ENCODE peak calls at places on chromosomes 6 and 20, in seven cellular contexts. A, W, Z, J, T, X and S are unnamed samples. For H4K20me1, the result is how much of the 10 kb centered on the place peaks cover.

GRCh38 chr6:27031302-27031701 is 216.2 kb upstream of the PRSS16 start:
- DNase-seq in J (no peak), X (no peak), T (no peak), A (no peak), Z (no peak), W (no peak), S (no peak)

GRCh38 chr20:23636182-23636907 is 1.4 kb downstream of the CST3 start:
- DNase-seq in J (no peak), Z (no peak), X (no peak), W (peak), A (no peak), T (no peak), S (no peak)

GRCh38 chr6:15331143-15331542 is 85.3 kb downstream of the JARID2 start:
- DNase-seq in A (no peak), T (no peak), X (no peak), W (peak), Z (no peak), J (no peak), S (no peak)

GRCh38 chr6:158040804-158041347 is 59.2 kb downstream of the SYNJ2 start:
- DNase-seq in J (no peak), T (peak), W (peak), Z (no peak), A (peak), X (no peak), S (no peak)

GRCh38 chr20:44780226-44780625 is 30.1 kb downstream of the RIMS4 start:
- DNase-seq in J (no peak), W (peak), T (peak), A (peak), Z (peak), X (peak), S (peak)

GRCh38 chr6:15793288-15793687 is 130.5 kb upstream of the DTNBP1 start:
- DNase-seq in Z (no peak), W (peak), A (peak), J (no peak), T (peak), X (peak), S (no peak)

GRCh38 chr6:79570129-79570801 is 33.0 kb upstream of the LCA5 start:
- DNase-seq in Z (no peak), X (no peak), W (peak), A (peak), J (peak), T (no peak), S (peak)

GRCh38 chr6:150528648-150529285 is 70.9 kb upstream of the PLEKHG1 start:
- DNase-seq in W (peak), T (peak), A (peak), X (no peak), Z (peak), J (peak), S (peak)

GRCh38 chr6:42365021-42365420 is 86.7 kb downstream of the TRERF1 start:
- DNase-seq in A (no peak), X (no peak), W (peak), Z (no peak), T (no peak), J (no peak), S (no peak)

GRCh38 chr6:42366999-42367352 is 84.8 kb downstream of the TRERF1 start:
- DNase-seq in W (no peak), J (no peak), A (no peak), X (no peak), Z (no peak), T (no peak), S (no peak)

GRCh38 chr6:42366011-42366705 is 85.6 kb downstream of the TRERF1 start:
- DNase-seq in Z (no peak), X (no peak), W (no peak), T (no peak), A (no peak), J (no peak), S (no peak)

GRCh38 chr6:42361036-42361435 is 90.7 kb downstream of the TRERF1 start:
- DNase-seq in W (no peak), Z (no peak), X (no peak), J (no peak), T (no peak), A (no peak), S (no peak)

GRCh38 chr6:42363906-42364859 is 87.5 kb downstream of the TRERF1 start:
- DNase-seq in X (no peak), J (no peak), A (no peak), W (no peak), T (no peak), Z (no peak), S (no peak)
- H4K20me1 ChIP-seq in X (under half), J (under half), A (under half), W (under half), T (under half), Z (under half), S (under half)

GRCh38 chr6:111949546-111949945 is 76.3 kb upstream of the FYN start:
- DNase-seq in X (no peak), J (no peak), Z (no peak), T (no peak), W (no peak), A (no peak), S (no peak)
- H3K9ac ChIP-seq in X (no peak), J (no peak), Z (no peak), T (no peak), W (no peak), A (no peak), S (no peak)

DNA sequence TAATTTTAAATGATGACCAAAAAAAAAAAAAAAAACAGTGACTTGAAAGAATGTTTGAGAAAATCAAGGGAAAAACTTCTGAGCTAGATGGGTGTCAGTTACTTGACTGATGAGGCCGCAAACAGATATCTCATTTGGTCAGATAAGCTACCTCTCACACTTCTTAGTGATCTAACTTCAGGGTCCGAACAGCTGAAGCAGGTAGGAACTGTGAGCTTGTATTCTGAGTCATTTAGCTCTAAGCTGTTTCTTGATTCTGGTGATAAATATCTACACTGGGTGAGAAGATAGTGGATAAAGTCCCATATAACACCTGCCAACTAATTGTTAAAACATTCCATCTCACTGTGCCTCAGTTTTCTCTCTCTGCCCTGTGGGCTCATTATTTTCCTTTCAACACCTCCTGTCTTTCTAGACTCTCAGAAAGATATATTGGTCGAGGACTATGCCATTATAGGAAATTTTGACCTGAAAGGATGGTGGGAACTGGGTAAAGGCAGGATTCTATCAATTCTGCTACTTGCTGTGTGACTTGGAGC is 7.7 kb downstream of the KIF3B start:
- DNase-seq in A (no peak), J (no peak), X (no peak), W (no peak), T (no peak), Z (peak), S (no peak)
- H3K4me2 ChIP-seq in A (no peak), J (no peak), X (no peak), W (no peak), T (no peak), Z (peak), S (no peak)

DNA sequence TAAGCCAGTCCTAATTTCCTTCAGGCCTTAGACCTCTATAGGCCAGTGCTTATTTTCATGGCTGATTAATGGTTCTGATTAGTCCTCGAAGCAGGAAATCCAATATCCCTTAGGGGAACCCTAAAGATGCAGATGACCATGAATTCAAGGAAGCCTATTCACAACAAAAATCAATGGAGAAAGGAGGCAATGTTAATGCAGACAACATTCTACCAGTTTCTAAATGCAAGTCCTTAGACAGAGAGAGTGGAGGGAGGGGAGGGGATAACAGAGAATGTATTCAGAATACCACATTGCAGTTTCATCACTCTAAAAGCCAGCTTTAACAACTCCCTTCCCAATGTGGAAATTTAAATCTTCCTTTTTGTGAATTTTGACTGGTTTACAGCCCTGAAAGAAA is 87.1 kb upstream of the POU3F2 start:
- DNase-seq in J (no peak), T (no peak), A (no peak), Z (no peak), W (no peak), X (no peak), S (no peak)
- H4K20me1 ChIP-seq in J (under half), T (under half), A (under half), Z (under half), W (under half), X (under half), S (under half)

DNA sequence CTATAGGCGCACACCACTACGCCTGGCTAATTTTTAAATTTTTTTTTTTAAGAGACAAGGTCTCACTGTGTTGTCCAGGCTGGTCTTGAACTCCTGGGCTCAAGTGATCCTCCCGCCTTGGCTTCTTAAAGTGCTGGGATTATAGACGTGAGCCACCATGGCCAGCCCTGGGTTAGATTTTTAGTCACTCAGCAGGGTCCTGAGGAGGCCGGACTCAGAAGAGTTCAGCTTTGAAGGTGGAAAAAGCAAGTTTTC is 44.2 kb downstream of the FGD2 start:
- DNase-seq in T (no peak), Z (no peak), J (no peak), W (no peak), X (no peak), A (no peak), S (no peak)
- H3K9ac ChIP-seq in T (no peak), Z (no peak), J (no peak), W (no peak), X (peak), A (no peak), S (no peak)

DNA sequence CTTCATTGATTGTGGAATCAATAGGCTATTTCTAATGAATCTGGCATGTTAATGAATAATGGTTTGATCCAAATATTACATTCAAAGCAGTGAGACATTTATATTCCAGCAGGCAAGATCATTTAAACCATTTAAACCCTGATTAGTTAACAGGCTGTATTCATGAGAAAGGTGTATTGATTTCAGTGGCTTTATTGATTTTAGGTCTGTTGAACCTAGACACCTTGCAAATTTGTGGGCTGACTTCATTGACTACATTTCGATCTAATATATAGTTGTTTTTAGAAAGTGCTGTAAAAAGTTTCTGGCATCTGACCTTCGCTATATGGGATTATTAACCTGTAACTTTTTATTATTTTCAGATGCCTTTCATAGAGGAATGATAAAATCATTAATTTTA is 900.1 kb upstream of the CITED2 start:
- DNase-seq in X (no peak), Z (no peak), W (no peak), A (no peak), T (no peak), J (no peak), S (no peak)
- H3K4me2 ChIP-seq in X (no peak), Z (no peak), W (no peak), A (no peak), T (no peak), J (no peak), S (no peak)

GRCh38 chr6:25013249-25013648 is 77.5 kb upstream of the RIPOR2 start:
- DNase-seq in T (no peak), J (no peak), X (no peak), W (no peak), A (no peak), Z (peak), S (no peak)
- H4K20me1 ChIP-seq in T (under half), J (under half), X (under half), W (under half), A (under half), Z (under half), S (under half)

DNA sequence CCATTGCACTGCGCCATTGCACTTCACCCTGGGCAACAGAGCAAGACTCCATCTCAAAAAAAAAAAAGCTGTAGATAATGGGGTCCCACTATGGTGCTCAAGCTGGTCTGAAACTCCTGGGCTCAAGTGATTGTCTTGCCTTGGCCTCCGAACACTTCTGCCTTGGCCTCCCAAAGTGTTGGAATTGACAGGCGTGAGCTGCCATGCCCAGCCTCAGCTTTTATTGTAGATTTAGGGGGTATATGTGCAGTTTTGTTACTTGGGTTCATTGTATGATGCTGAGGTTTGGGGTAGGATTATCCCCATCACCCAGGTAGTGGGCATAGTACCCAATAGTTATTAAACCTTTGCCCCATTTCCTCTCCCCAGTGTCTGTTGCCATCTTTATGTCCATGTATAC is 11.4 kb downstream of the HSPA1B start:
- DNase-seq in X (no peak), Z (no peak), W (no peak), J (no peak), T (no peak), A (no peak), S (no peak)
- H3K9ac ChIP-seq in X (peak), Z (no peak), W (peak), J (no peak), T (no peak), A (no peak), S (no peak)